ENCODE peak calls at places on chromosomes 11 and 22, in five cellular contexts. L is Karpas-422, D is astrocyte, F is HepG2, J is HCT116. T is an unnamed sample.

GRCh38 chr11:46504817-46505613 is 88.8 kb downstream of the AMBRA1 start:
- DNase-seq in L (no peak), D (peak; percentile 79), F (peak; percentile 67), J (no peak), T (no peak)

GRCh38 chr11:120863359-120863758 is 160.5 kb upstream of the TBCEL start:
- DNase-seq in L (no peak), D (peak; percentile 39), F (no peak), J (no peak), T (no peak)

GRCh38 chr11:28606930-28607329 is 498.7 kb downstream of the METTL15 start:
- DNase-seq in L (no peak), D (no peak), F (no peak), J (no peak), T (no peak)

GRCh38 chr11:77127969-77128691 is at the start of gene MYO7A:
- DNase-seq in L (no peak), D (no peak), F (peak; percentile 89), J (no peak), T (peak; percentile 61)

GRCh38 chr11:1652778-1653540 is 23.4 kb downstream of the KRTAP5-5 start:
- DNase-seq in L (peak; percentile 85), D (peak; percentile 6), F (peak; percentile 35), J (no peak), T (peak; percentile 78)

GRCh38 chr11:121533556-121534050 is 80.8 kb upstream of the SORL1-AS1 start:
- DNase-seq in L (peak; percentile 39), D (no peak), F (no peak), J (no peak), T (no peak)

GRCh38 chr11:23730307-23730998 is 766.4 kb upstream of the LUZP2 start:
- DNase-seq in L (no peak), D (no peak), F (no peak), J (no peak), T (no peak)

GRCh38 chr22:19128946-19129727 is 2.0 kb upstream of the TSSK2 start:
- DNase-seq in L (no peak), D (no peak), F (no peak), J (no peak), T (no peak)

GRCh38 chr11:108117746-108118371 is 3.5 kb upstream of the ACAT1 start:
- DNase-seq in L (peak; percentile 91), D (peak; percentile 41), F (peak; percentile 46), J (peak; percentile 52), T (no peak)

GRCh38 chr11:34907934-34908593 is 8.1 kb downstream of the APIP start:
- DNase-seq in L (no peak), D (no peak), F (no peak), J (no peak), T (no peak)

GRCh38 chr11:117979481-117980211 is 6.5 kb upstream of the IL10RA start:
- DNase-seq in L (no peak), D (no peak), F (no peak), J (no peak), T (no peak)

GRCh38 chr22:49270595-49271368 is 556.9 kb downstream of the BRD1 start:
- DNase-seq in L (no peak), D (no peak), F (no peak), J (no peak), T (no peak)

GRCh38 chr22:20026204-20026908 is 5.4 kb downstream of the TANGO2 start:
- DNase-seq in L (no peak), D (no peak), F (no peak), J (no peak), T (no peak)

GRCh38 chr22:46041642-46042041 is 64.7 kb upstream of the WNT7B start:
- DNase-seq in L (no peak), D (no peak), F (no peak), J (no peak), T (peak; percentile 15)
- H3K9ac ChIP-seq in L (peak overlapping the region; percentile 13), D (no peak overlapping the region), F (no peak overlapping the region), J (no peak overlapping the region), T (no peak overlapping the region)

DNA sequence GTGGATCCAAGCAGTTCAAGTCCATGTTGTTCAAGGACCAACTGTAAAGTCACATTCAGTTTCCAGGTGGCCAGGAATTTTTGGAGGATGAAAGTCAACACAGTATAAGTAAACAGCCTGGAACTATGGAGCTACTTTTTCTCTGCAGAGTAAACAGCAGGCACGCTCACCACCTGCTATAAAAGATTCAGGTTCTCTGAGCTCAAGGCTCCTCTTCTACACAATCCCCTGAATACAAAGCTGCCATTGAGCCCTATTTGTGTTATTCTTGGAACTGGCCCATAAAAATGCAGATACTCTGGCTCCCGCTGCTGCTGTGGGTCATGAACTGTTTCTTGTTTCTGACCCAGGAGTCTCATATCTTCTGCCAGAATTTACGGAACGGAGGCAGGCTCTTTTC is 56.9 kb upstream of the PRR5 start:
- DNase-seq in L (no peak), D (no peak), F (peak; percentile 82), J (no peak), T (no peak)
- H3K27me3 ChIP-seq in L (no peaks in the 10 kb centered on the region), D (peaks cover 12% of the 10 kb centered on the region), F (peaks cover 4% of the 10 kb centered on the region), J (peaks cover 9% of the 10 kb centered on the region), T (no peaks in the 10 kb centered on the region)

DNA sequence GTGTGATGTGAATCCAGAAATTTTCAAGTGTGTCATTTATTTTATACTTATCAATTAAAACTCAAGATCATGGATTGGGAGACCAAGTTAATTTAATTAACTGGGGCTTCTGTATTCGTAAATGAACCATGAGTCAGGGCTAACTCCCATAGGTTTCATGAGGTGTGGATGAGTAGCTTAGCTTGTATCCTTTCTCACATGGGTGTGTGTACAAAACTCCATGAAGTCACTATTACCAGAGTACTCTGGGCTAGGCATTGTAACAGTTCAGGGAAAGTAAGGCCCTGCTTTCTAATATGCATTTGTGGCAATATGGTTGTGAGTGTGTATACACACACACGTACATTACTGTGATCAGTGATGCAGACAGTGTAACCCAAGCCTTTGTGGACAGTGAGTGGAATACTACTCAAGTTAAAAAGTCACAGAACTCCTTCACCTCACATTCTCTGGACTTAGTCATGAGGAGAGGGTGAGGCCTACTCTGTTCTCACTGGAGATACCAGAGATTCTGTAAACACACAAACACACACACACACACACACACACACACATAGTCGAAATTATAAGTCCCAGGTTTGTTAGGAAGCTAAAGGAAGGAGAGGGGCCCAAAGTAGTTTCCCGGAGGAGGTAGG is 3.5 kb downstream of the CNTF start:
- DNase-seq in L (no peak), D (peak; percentile 71), F (no peak), J (no peak), T (no peak)
- H3K9ac ChIP-seq in L (no peak overlapping the region), D (no peak overlapping the region), F (no peak overlapping the region), J (no peak overlapping the region), T (no peak overlapping the region)

GRCh38 chr22:22180738-22181514 is 63.7 kb upstream of the VPREB1 start:
- DNase-seq in L (no peak), D (no peak), F (no peak), J (no peak), T (no peak)
- H3K27me3 ChIP-seq in L (no peaks in the 10 kb centered on the region), D (peaks cover 23% of the 10 kb centered on the region), F (peaks cover 15% of the 10 kb centered on the region), J (peaks cover 45% of the 10 kb centered on the region), T (no peaks in the 10 kb centered on the region)

GRCh38 chr22:42316988-42317387 is 46.5 kb upstream of the TCF20 start:
- DNase-seq in L (peak; percentile 78), D (peak; percentile 61), F (no peak), J (no peak), T (peak; percentile 91)

GRCh38 chr22:42313204-42313603 is 42.8 kb upstream of the TCF20 start:
- DNase-seq in L (no peak), D (no peak), F (no peak), J (no peak), T (no peak)

GRCh38 chr22:42314709-42315391 is 44.4 kb upstream of the TCF20 start:
- DNase-seq in L (no peak), D (no peak), F (no peak), J (no peak), T (no peak)

GRCh38 chr22:42313804-42314581 is 43.5 kb upstream of the TCF20 start:
- DNase-seq in L (peak; percentile 89), D (peak; percentile 47), F (peak; percentile 95), J (peak; percentile 75), T (peak; percentile 90)

GRCh38 chr22:42315392-42315756 is 44.9 kb upstream of the TCF20 start:
- DNase-seq in L (no peak), D (no peak), F (no peak), J (no peak), T (peak; percentile 79)
- H3K9ac ChIP-seq in L (no peak overlapping the region), D (no peak overlapping the region), F (no peak overlapping the region), J (no peak overlapping the region), T (peak overlapping the region; percentile 46)

GRCh38 chr11:134701564-134702165 is 289.6 kb upstream of the B3GAT1 start:
- DNase-seq in L (no peak), D (no peak), F (no peak), J (no peak), T (no peak)
- H3K27me3 ChIP-seq in L (no peaks in the 10 kb centered on the region), D (no peaks in the 10 kb centered on the region), F (peaks cover 8% of the 10 kb centered on the region), J (peaks cover 43% of the 10 kb centered on the region), T (no peaks in the 10 kb centered on the region)

GRCh38 chr11:79236541-79236971 is 204.3 kb downstream of the TENM4 start:
- DNase-seq in L (no peak), D (peak; percentile 99), F (no peak), J (no peak), T (no peak)

GRCh38 chr11:79235696-79236095 is 205.1 kb downstream of the TENM4 start:
- DNase-seq in L (no peak), D (no peak), F (no peak), J (no peak), T (no peak)

GRCh38 chr11:79237676-79238075 is 203.2 kb downstream of the TENM4 start:
- DNase-seq in L (no peak), D (peak; percentile 98), F (no peak), J (no peak), T (no peak)

GRCh38 chr11:79241205-79241604 is 199.6 kb downstream of the TENM4 start:
- DNase-seq in L (no peak), D (no peak), F (no peak), J (no peak), T (no peak)

DNA sequence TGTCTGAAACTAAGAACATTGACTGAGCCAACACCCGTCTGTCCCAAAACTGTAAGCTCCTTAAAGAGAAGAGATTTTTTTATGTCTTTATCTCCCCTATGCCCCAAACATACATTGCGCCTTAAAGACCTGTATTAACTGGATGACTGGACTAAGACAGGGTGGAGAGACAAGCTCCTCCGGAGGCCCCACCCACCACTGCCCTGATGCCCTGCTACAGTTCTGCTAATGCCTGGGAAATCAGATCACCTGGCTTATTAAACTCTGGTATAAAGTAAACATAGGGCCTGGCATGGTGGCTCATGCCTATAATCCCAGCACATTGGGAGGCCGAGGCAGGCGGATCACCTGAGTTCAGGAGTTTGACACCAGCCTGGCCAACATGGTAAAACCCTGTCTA is 203.7 kb downstream of the TENM4 start:
- DNase-seq in L (no peak), D (no peak), F (no peak), J (no peak), T (no peak)
- H3K9ac ChIP-seq in L (no peak overlapping the region), D (peak overlapping the region; percentile 79), F (no peak overlapping the region), J (no peak overlapping the region), T (no peak overlapping the region)

T was measured in colonic mucosa.